ENCODE peak calls at places on chromosomes 2 and 18, in seven cellular contexts. O is HCT116, L is upper lobe of left lung, D is transverse colon, B is heart left ventricle, Q is A549, J is H54. G is an unnamed sample.

GRCh38 chr2:70708376-70709199 is 59.4 kb downstream of the ADD2 start:
- DNase-seq in O (no peak), L (no peak), D (no peak), B (no peak), Q (no peak), J (no peak), G (no peak)

GRCh38 chr2:63865159-63865799 is 23.6 kb downstream of the UGP2 start:
- DNase-seq in O (no peak), L (no peak), D (no peak), B (no peak), Q (no peak), J (no peak), G (no peak)

GRCh38 chr2:38629684-38630083 is 27.0 kb upstream of the HNRNPLL start:
- DNase-seq in O (no peak), L (no peak), D (no peak), B (no peak), Q (no peak), J (no peak), G (no peak)

GRCh38 chr2:1509271-1509995 is 96.2 kb downstream of the TPO start:
- DNase-seq in O (no peak), L (peak), D (peak), B (peak), Q (no peak), J (no peak), G (no peak)

GRCh38 chr18:3297025-3297984 is 35.4 kb downstream of the MYL12B start:
- DNase-seq in O (peak), L (peak), D (peak), B (peak), Q (peak), J (no peak), G (peak)

GRCh38 chr2:66753247-66754019 is 318.5 kb downstream of the MEIS1 start:
- DNase-seq in O (no peak), L (no peak), D (no peak), B (no peak), Q (no peak), J (no peak), G (no peak)

GRCh38 chr2:65501074-65501473 is 68.7 kb upstream of the SPRED2 start:
- DNase-seq in O (no peak), L (no peak), D (no peak), B (no peak), Q (no peak), J (no peak), G (no peak)

GRCh38 chr18:39840406-39840805 is 2114.6 kb upstream of the PIK3C3 start:
- DNase-seq in O (no peak), L (no peak), D (no peak), B (no peak), Q (no peak), J (no peak), G (no peak)

GRCh38 chr2:133822901-133823550 is 254.8 kb upstream of the NCKAP5 start:
- DNase-seq in O (no peak), L (no peak), D (no peak), B (no peak), Q (no peak), J (no peak), G (no peak)

GRCh38 chr2:96123290-96123689 is 6.9 kb upstream of the ADRA2B start:
- DNase-seq in O (no peak), L (no peak), D (no peak), B (no peak), Q (no peak), J (no peak), G (no peak)

GRCh38 chr2:33432871-33433270 is 43.6 kb upstream of the RASGRP3 start:
- DNase-seq in O (no peak), L (no peak), D (no peak), B (no peak), Q (no peak), J (no peak), G (no peak)

GRCh38 chr2:26435106-26435505 is 33.4 kb downstream of the DRC1 start:
- DNase-seq in O (no peak), L (no peak), D (no peak), B (no peak), Q (no peak), J (no peak), G (no peak)

GRCh38 chr18:34223164-34223892 is 1.4 kb downstream of the NOL4 start:
- DNase-seq in O (no peak), L (no peak), D (no peak), B (no peak), Q (peak), J (no peak), G (peak)

GRCh38 chr2:42638080-42638784 is 69.8 kb downstream of the MTA3 start:
- DNase-seq in O (no peak), L (no peak), D (no peak), B (no peak), Q (no peak), J (no peak), G (no peak)

GRCh38 chr2:29747786-29748470 is 173.5 kb downstream of the ALK start:
- DNase-seq in O (peak), L (peak), D (no peak), B (no peak), Q (peak), J (peak), G (no peak)

GRCh38 chr2:173865976-173866857 is 99.0 kb downstream of the SP3 start:
- DNase-seq in O (no peak), L (no peak), D (no peak), B (no peak), Q (no peak), J (no peak), G (no peak)

GRCh38 chr2:241074901-241075540 is 27.1 kb downstream of the MTERF4 start:
- DNase-seq in O (no peak), L (no peak), D (no peak), B (no peak), Q (no peak), J (no peak), G (no peak)

GRCh38 chr18:9531791-9532410 is 56.6 kb downstream of the RALBP1 start:
- DNase-seq in O (no peak), L (no peak), D (no peak), B (no peak), Q (no peak), J (no peak), G (no peak)

GRCh38 chr18:59505311-59505710 is 146.2 kb upstream of the LMAN1 start:
- DNase-seq in O (no peak), L (no peak), D (no peak), B (no peak), Q (no peak), J (no peak), G (no peak)

GRCh38 chr18:41145526-41145925 is 809.5 kb upstream of the PIK3C3 start:
- DNase-seq in O (no peak), L (no peak), D (no peak), B (no peak), Q (no peak), J (no peak), G (no peak)

GRCh38 chr2:169119117-169119770 is 49.9 kb downstream of the DHRS9 start:
- DNase-seq in O (no peak), L (no peak), D (no peak), B (no peak), Q (no peak), J (no peak), G (no peak)

GRCh38 chr2:45055261-45055660 is 46.0 kb upstream of the SIX2 start:
- DNase-seq in O (no peak), L (no peak), D (no peak), B (no peak), Q (no peak), J (no peak), G (no peak)

GRCh38 chr2:140863713-140864112 is 1267.1 kb downstream of the LRP1B start:
- DNase-seq in O (peak), L (no peak), D (no peak), B (no peak), Q (peak), J (no peak), G (no peak)

GRCh38 chr2:25772078-25772477 is 98.7 kb upstream of the DTNB start:
- DNase-seq in O (no peak), L (no peak), D (no peak), B (no peak), Q (no peak), J (no peak), G (no peak)

GRCh38 chr2:73292316-73292905 is 937 bp downstream of the EGR4 start:
- DNase-seq in O (no peak), L (no peak), D (no peak), B (no peak), Q (no peak), J (no peak), G (no peak)

GRCh38 chr2:223925106-223925505 is 20.0 kb downstream of the WDFY1 start:
- DNase-seq in O (no peak), L (no peak), D (no peak), B (no peak), Q (no peak), J (no peak), G (no peak)

GRCh38 chr2:179950391-179950790 is 56.7 kb downstream of the CWC22 start:
- DNase-seq in O (no peak), L (no peak), D (no peak), B (no peak), Q (no peak), J (no peak), G (no peak)

GRCh38 chr2:88690591-88691338 is 708 bp upstream of the RPIA start:
- DNase-seq in O (peak), L (peak), D (peak), B (no peak), Q (peak), J (peak), G (peak)

GRCh38 chr2:20186078-20186854 is 38.7 kb downstream of the SDC1 start:
- DNase-seq in O (no peak), L (peak), D (peak), B (no peak), Q (peak), J (peak), G (peak)

GRCh38 chr2:126658910-126659613 is 3.1 kb downstream of the GYPC start:
- DNase-seq in O (no peak), L (peak), D (peak), B (peak), Q (no peak), J (no peak), G (peak)

GRCh38 chr2:126661001-126661400 is 5.0 kb downstream of the GYPC start:
- DNase-seq in O (no peak), L (no peak), D (no peak), B (no peak), Q (no peak), J (no peak), G (no peak)

GRCh38 chr2:126661702-126662465 is 5.9 kb downstream of the GYPC start:
- DNase-seq in O (no peak), L (no peak), D (no peak), B (no peak), Q (no peak), J (no peak), G (no peak)

GRCh38 chr2:126658316-126658909 is 2.5 kb downstream of the GYPC start:
- DNase-seq in O (no peak), L (no peak), D (no peak), B (no peak), Q (no peak), J (no peak), G (no peak)

DNA sequence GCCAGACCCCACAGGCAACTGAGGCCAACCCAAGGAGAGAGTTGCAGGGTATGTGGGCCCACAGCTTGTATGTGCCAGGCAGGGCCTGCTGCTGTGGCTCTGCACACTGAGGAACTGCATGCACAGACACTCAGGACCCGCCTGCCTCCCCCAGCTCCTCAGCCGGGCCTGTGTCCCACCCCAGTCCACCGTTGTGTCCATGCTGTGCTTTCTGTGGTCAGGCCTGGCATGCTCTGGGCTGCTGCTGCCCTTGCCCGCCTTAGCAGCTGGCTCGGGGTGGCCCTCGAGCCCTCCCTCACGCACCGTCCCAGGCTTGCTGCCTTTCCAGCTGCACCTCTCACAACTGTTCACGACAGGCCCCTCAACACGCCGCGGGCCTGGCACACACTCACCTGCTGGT is 4.1 kb downstream of the GYPC start:
- DNase-seq in O (no peak), L (no peak), D (no peak), B (no peak), Q (no peak), J (no peak), G (no peak)
- TF ChIP-seq POLR2A in O (no peak), L (no peak), D (no peak), B (no peak), Q (no peak), J (no peak), G (no peak)

DNA sequence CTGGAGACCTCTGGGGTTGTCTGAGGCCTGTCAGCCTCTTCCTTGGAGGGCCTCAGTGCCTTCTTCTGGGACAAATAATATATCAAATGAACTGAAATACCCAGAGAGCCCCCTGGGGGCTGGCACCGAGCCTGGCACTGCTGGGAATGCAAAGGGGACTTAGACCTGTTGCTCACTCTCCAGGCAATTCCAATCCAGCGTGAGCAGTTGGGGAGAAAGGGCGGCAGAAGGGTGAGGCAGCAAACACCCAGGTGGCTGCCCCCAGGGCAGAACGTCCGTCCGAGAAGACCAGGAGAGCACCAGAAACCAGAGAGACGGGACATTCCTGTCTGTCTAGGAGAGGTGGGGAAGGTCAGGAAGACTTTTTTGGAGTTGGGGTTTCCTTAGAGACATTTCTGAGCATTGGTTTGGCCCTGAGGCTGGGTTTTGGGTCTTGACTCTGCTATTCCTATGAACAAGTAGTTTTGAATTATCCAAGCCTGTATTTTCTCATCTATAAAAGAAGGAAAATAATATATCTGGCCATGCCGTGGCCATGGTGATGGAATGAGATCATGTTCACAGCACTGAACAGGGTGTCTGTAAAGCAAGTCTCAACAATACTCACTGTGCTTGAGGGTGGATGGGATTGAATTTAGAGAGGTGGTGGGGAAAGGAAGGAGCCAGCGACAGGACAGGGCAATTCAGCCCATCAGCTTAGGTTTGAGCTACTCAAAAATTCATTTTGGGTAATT is 44.3 kb upstream of the ZBTB7C start:
- DNase-seq in O (no peak), L (no peak), D (no peak), B (no peak), Q (no peak), J (no peak), G (no peak)
- TF ChIP-seq POLR2A in O (no peak), L (no peak), D (no peak), B (no peak), Q (no peak), J (no peak), G (no peak)

DNA sequence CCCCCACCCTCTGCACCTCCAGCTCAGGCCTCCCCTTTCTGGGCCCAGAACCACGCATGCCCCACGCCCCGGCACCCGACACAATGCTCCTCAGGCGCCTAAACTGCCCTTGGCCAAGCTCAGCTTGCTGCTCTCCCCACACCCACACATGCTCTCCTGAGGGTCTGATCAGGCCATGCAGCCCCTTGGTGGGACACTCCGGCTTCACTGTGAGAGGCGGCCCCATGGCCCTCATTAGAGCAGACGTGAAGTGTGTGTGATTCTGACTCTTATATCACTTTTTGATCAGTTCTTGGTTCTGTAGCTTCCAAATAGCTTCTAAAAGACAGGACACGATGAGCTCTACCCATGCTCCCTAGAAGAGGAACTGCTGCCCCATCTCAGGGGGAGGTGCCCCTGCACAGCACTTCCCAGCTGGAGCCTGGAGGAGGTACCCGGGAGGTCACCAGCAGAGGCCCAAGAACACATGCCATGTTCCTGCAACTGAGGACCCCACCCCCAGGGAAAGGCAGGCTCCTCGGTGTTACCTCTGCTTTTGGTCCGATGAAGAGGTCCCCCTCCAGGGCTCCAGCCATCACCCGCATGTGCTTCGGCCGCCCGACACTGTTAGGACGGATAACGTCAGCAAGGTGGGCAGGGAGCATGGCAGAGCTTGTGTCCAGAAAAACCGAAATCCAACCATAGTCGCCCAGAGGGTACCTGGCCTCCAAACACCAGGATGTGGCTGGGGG is 3.6 kb downstream of the ACTR1B start:
- DNase-seq in O (no peak), L (no peak), D (no peak), B (no peak), Q (no peak), J (no peak), G (no peak)
- TF ChIP-seq POLR2A in O (no peak), L (no peak), D (no peak), B (no peak), Q (no peak), J (no peak), G (no peak)

DNA sequence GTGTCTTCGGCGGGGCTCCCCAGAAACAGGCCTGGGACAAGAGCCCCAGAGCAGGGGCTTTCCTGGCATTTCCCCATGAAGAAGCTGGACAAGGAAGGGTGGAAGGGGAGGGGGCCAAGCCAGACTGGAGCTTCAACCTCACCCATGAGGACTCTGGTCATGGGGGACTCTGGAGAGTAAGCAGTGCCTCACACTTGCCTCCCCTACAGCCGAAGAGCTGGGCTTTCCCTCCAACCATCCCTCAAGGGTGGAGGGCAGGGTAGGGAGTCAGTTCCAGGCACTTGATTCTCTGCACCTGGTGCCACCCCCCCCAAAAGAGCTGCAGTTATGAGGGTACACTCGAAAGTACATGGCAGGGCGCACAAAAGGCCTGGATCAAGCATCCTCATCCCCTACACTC is 246.6 kb downstream of the TFCP2L1 start:
- DNase-seq in O (no peak), L (no peak), D (no peak), B (no peak), Q (no peak), J (no peak), G (no peak)
- TF ChIP-seq POLR2A in O (no peak), L (no peak), D (no peak), B (no peak), Q (no peak), J (no peak), G (no peak)

GRCh38 chr2:167293172-167293781 is 405.0 kb downstream of the XIRP2 start:
- DNase-seq in O (no peak), L (no peak), D (peak), B (no peak), Q (peak), J (no peak), G (peak)

GRCh38 chr2:167294775-167295140 is 406.5 kb downstream of the XIRP2 start:
- DNase-seq in O (no peak), L (no peak), D (no peak), B (no peak), Q (no peak), J (peak), G (no peak)

GRCh38 chr2:167294031-167294774 is 405.9 kb downstream of the XIRP2 start:
- DNase-seq in O (no peak), L (no peak), D (peak), B (no peak), Q (peak), J (peak), G (peak)

GRCh38 chr2:167289651-167290410 is 401.6 kb downstream of the XIRP2 start:
- DNase-seq in O (no peak), L (no peak), D (no peak), B (no peak), Q (no peak), J (peak), G (no peak)

DNA sequence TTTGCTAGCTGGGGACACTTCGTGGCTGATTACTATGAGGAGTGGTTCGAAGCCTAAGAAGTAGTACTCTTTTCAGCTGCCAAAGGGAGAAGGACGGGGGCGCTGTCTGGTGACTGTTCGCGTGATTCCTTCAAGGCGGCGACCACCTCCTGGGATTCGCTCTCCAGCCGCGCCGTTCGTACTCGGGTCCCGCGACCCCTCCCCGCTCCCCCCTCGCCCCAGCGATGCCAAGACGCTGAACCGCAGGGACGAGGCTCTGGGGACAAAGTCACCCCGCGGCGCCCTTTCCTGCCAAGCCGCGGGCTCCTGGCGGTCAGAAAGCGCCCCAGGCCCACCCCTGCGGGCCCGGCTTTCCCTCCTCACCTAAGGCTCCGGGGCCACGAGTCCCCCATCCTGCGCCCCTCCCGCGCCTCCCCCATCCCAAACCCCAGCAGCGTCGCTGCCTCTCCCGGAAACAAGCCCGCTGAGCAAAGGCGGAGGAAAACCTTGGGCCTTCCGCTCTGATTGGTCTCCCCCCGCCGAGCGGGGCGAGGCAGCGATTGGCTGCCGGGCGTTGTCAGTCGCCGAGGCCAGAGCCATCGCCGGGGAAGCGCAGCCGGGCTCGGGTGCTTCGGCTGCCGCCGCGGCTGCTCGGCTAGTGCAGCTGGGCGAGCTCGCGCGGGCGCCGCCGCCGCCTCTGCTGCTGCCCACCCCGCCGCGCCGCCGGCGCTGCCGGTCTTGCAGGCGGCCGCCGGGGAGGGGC is 404.3 kb downstream of the XIRP2 start:
- DNase-seq in O (peak), L (peak), D (peak), B (peak), Q (peak), J (peak), G (peak)
- TF ChIP-seq POLR2A in O (no peak), L (no peak), D (peak), B (no peak), Q (no peak), J (peak), G (peak)

G was measured in body of pancreas.